ENCODE peak calls at places on chromosomes 7 and 10, in eight cellular contexts. K is WERI-Rb-1; I is occipital lobe; W is NT2/D1; J is MM.1S; L is fibroblast of the aortic adventitia; H is activated T-helper 1 cell treated with anti-CD3 and anti-CD28 coated beads, Interleukin-2, amount 50 U/mL, for 16 hours; Y is PC-9. R is an unnamed sample.

GRCh38 chr7:100476903-100477870 is 1.8 kb downstream of the TSC22D4 start:
- DNase-seq in K (no peak), I (no peak), W (no peak), J (no peak), L (no peak), H (no peak), Y (no peak), R (no peak)

GRCh38 chr7:148535227-148535626 is 55.3 kb upstream of the C7orf33 start:
- DNase-seq in K (peak), I (no peak), W (no peak), J (peak), L (peak), H (no peak), Y (no peak), R (peak)

GRCh38 chr7:111076205-111076604 is 14.7 kb upstream of the LRRN3 start:
- DNase-seq in K (no peak), I (no peak), W (no peak), J (no peak), L (peak), H (no peak), Y (no peak), R (peak)

GRCh38 chr7:103344453-103345149 is at the start of gene DNAJC2:
- DNase-seq in K (peak), I (peak), W (peak), J (peak), L (peak), H (peak), Y (peak), R (peak)

GRCh38 chr10:59558066-59558465 is 151.6 kb downstream of the SLC16A9 start:
- DNase-seq in K (no peak), I (no peak), W (no peak), J (peak), L (no peak), H (no peak), Y (no peak), R (no peak)

GRCh38 chr7:28891192-28891872 is 66.8 kb downstream of the TRIL start:
- DNase-seq in K (no peak), I (no peak), W (no peak), J (no peak), L (no peak), H (no peak), Y (no peak), R (no peak)

GRCh38 chr10:46234431-46235060 is 52.3 kb upstream of the ANTXRL start:
- DNase-seq in K (no peak), I (no peak), W (no peak), J (no peak), L (no peak), H (no peak), Y (peak), R (no peak)

GRCh38 chr7:29102554-29103151 is 43.7 kb downstream of the CPVL start:
- DNase-seq in K (peak), I (no peak), W (peak), J (peak), L (peak), H (peak), Y (no peak), R (peak)

GRCh38 chr10:70729763-70730357 is 55.3 kb downstream of the TBATA start:
- DNase-seq in K (peak), I (no peak), W (no peak), J (no peak), L (no peak), H (no peak), Y (no peak), R (no peak)

GRCh38 chr7:76296743-76297740 is 5.4 kb upstream of the HSPB1 start:
- DNase-seq in K (no peak), I (peak), W (no peak), J (no peak), L (peak), H (no peak), Y (peak), R (peak)

GRCh38 chr7:55165176-55165861 is 146.5 kb downstream of the EGFR start:
- DNase-seq in K (no peak), I (no peak), W (no peak), J (no peak), L (no peak), H (no peak), Y (no peak), R (no peak)

GRCh38 chr10:48224979-48225560 is 49.4 kb downstream of the FRMPD2 start:
- DNase-seq in K (no peak), I (no peak), W (no peak), J (no peak), L (peak), H (no peak), Y (no peak), R (peak)

GRCh38 chr7:130324270-130324669 is 20.3 kb upstream of the CPA5 start:
- DNase-seq in K (no peak), I (no peak), W (no peak), J (no peak), L (no peak), H (no peak), Y (no peak), R (no peak)

GRCh38 chr7:143485091-143485490 is 7.4 kb downstream of the TAS2R41 start:
- DNase-seq in K (no peak), I (no peak), W (no peak), J (no peak), L (no peak), H (no peak), Y (no peak), R (no peak)